ENCODE peak calls at places on chromosome 2, in eight cellular contexts. I, Y, R, T, Z, C, F and J are unnamed samples.

GRCh38 chr2:224983719-224984388 is 58.4 kb downstream of the DOCK10 start:
- DNase-seq in I (no peak), Y (no peak), R (peak), T (no peak), Z (no peak), C (no peak), F (no peak), J (no peak)

GRCh38 chr2:39508243-39508642 is 71.2 kb upstream of the MAP4K3 start:
- DNase-seq in I (no peak), Y (no peak), R (peak), T (no peak), Z (no peak), C (no peak), F (no peak), J (no peak)

GRCh38 chr2:24117902-24118301 is 5.2 kb downstream of the PFN4 start:
- DNase-seq in I (no peak), Y (no peak), R (no peak), T (no peak), Z (no peak), C (no peak), F (no peak), J (no peak)

GRCh38 chr2:28119631-28120030 is 229.1 kb downstream of the BABAM2 start:
- DNase-seq in I (no peak), Y (no peak), R (no peak), T (no peak), Z (no peak), C (no peak), F (no peak), J (no peak)

GRCh38 chr2:36013064-36013463 is 342.5 kb upstream of the CRIM1 start:
- DNase-seq in I (no peak), Y (no peak), R (no peak), T (no peak), Z (no peak), C (no peak), F (no peak), J (no peak)

GRCh38 chr2:28401948-28402550 is 9.4 kb downstream of the FOSL2 start:
- DNase-seq in I (no peak), Y (peak), R (no peak), T (no peak), Z (no peak), C (no peak), F (no peak), J (no peak)

GRCh38 chr2:53784431-53784830 is 2.3 kb downstream of the ASB3 start:
- DNase-seq in I (no peak), Y (no peak), R (peak), T (no peak), Z (no peak), C (no peak), F (no peak), J (no peak)

GRCh38 chr2:191701696-191702095 is 23.8 kb downstream of the NABP1 start:
- DNase-seq in I (no peak), Y (no peak), R (no peak), T (no peak), Z (no peak), C (no peak), F (no peak), J (no peak)

GRCh38 chr2:17226941-17227340 is 291.3 kb downstream of the RAD51AP2 start:
- DNase-seq in I (no peak), Y (no peak), R (no peak), T (no peak), Z (no peak), C (no peak), F (no peak), J (no peak)

GRCh38 chr2:147715807-147716206 is 129.0 kb upstream of the ACVR2A start:
- DNase-seq in I (no peak), Y (no peak), R (no peak), T (no peak), Z (no peak), C (no peak), F (no peak), J (no peak)

GRCh38 chr2:240499309-240500301 is 58.2 kb downstream of the ANKMY1 start:
- DNase-seq in I (no peak), Y (no peak), R (no peak), T (no peak), Z (no peak), C (no peak), F (no peak), J (no peak)

GRCh38 chr2:75729861-75730260 is 19.1 kb upstream of the GCFC2 start:
- DNase-seq in I (no peak), Y (no peak), R (no peak), T (peak), Z (no peak), C (peak), F (no peak), J (no peak)

GRCh38 chr2:231714639-231715498 is 6.5 kb downstream of the PTMA start:
- DNase-seq in I (peak), Y (peak), R (no peak), T (peak), Z (peak), C (peak), F (peak), J (peak)

GRCh38 chr2:16189019-16189850 is 248.9 kb downstream of the MYCN start:
- DNase-seq in I (peak), Y (no peak), R (no peak), T (no peak), Z (no peak), C (no peak), F (no peak), J (no peak)

GRCh38 chr2:18209934-18210639 is 331.6 kb downstream of the KCNS3 start:
- DNase-seq in I (no peak), Y (no peak), R (peak), T (no peak), Z (no peak), C (peak), F (no peak), J (no peak)

GRCh38 chr2:75311993-75312392 is 112.7 kb upstream of the TACR1 start:
- DNase-seq in I (no peak), Y (no peak), R (no peak), T (peak), Z (no peak), C (peak), F (peak), J (no peak)

GRCh38 chr2:69163109-69163508 is 150.1 kb downstream of the ANTXR1 start:
- DNase-seq in I (peak), Y (peak), R (peak), T (peak), Z (peak), C (peak), F (no peak), J (no peak)

GRCh38 chr2:4518596-4518995 is 815.2 kb downstream of the DCDC2C start:
- DNase-seq in I (no peak), Y (no peak), R (no peak), T (no peak), Z (no peak), C (no peak), F (no peak), J (no peak)

GRCh38 chr2:75466708-75467311 is 93.9 kb downstream of the EVA1A start:
- DNase-seq in I (peak), Y (peak), R (peak), T (peak), Z (no peak), C (peak), F (peak), J (no peak)

GRCh38 chr2:11430729-11431128 is 35.2 kb downstream of the E2F6 start:
- DNase-seq in I (peak), Y (no peak), R (no peak), T (no peak), Z (no peak), C (no peak), F (no peak), J (no peak)

GRCh38 chr2:157320409-157320808 is 5.2 kb downstream of the ERMN start:
- DNase-seq in I (no peak), Y (no peak), R (no peak), T (no peak), Z (no peak), C (no peak), F (no peak), J (no peak)

GRCh38 chr2:227460833-227461232 is 11.1 kb upstream of the AGFG1 start:
- DNase-seq in I (no peak), Y (no peak), R (peak), T (no peak), Z (no peak), C (no peak), F (no peak), J (no peak)

GRCh38 chr2:41720298-41720697 is 327.5 kb upstream of the PKDCC start:
- DNase-seq in I (no peak), Y (no peak), R (no peak), T (no peak), Z (no peak), C (no peak), F (no peak), J (no peak)
- H3K4me3 ChIP-seq in I (no peak), Y (no peak), R (no peak), T (no peak), Z (peak), C (no peak), F (no peak), J (peak)

GRCh38 chr2:9003616-9004337 is at the start of gene MBOAT2:
- DNase-seq in I (peak), Y (peak), R (peak), T (peak), Z (peak), C (peak), F (peak), J (peak)
- TF ChIP-seq POLR2A in I (no peak), Y (peak), R (peak), T (no peak), Z (peak), C (peak), F (peak), J (peak)

GRCh38 chr2:46246790-46247189 is 50.4 kb upstream of the EPAS1 start:
- DNase-seq in I (no peak), Y (no peak), R (no peak), T (no peak), Z (no peak), C (no peak), F (no peak), J (no peak)

GRCh38 chr2:46245869-46246268 is 51.3 kb upstream of the EPAS1 start:
- DNase-seq in I (no peak), Y (no peak), R (no peak), T (no peak), Z (no peak), C (no peak), F (no peak), J (no peak)

GRCh38 chr2:46252891-46253659 is 44.1 kb upstream of the EPAS1 start:
- DNase-seq in I (peak), Y (no peak), R (no peak), T (no peak), Z (no peak), C (no peak), F (no peak), J (no peak)

GRCh38 chr2:46248171-46248570 is 49.0 kb upstream of the EPAS1 start:
- DNase-seq in I (no peak), Y (no peak), R (no peak), T (no peak), Z (no peak), C (no peak), F (no peak), J (no peak)

DNA sequence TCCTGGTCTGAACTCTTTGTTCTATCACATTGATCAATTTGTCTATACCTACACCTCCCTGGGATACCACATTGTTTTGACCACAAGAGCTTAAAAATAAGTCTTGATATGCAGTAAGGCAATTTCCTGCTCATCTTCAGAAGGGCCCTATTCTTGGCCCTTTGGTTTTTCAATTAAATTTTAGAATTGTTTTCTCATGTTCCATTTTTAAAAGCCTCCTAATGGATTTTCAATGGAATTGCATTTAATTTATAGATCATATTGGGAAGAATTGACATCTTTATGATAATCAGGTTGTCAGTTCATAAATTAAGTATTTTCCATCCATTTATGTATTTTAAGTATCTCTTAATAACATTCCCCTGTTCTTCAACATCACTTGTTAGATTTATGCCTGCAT is 47.6 kb upstream of the EPAS1 start:
- DNase-seq in I (no peak), Y (no peak), R (no peak), T (no peak), Z (no peak), C (no peak), F (no peak), J (no peak)
- TF ChIP-seq CTCF in I (no peak), Y (no peak), R (no peak), T (no peak), Z (no peak), C (no peak), F (no peak), J (no peak)

GRCh38 chr2:9170458-9171130 is 36.0 kb upstream of the ASAP2 start:
- DNase-seq in I (peak), Y (no peak), R (no peak), T (peak), Z (no peak), C (no peak), F (no peak), J (no peak)
- H3K4me3 ChIP-seq in I (no peak), Y (no peak), R (no peak), T (no peak), Z (no peak), C (no peak), F (no peak), J (no peak)

DNA sequence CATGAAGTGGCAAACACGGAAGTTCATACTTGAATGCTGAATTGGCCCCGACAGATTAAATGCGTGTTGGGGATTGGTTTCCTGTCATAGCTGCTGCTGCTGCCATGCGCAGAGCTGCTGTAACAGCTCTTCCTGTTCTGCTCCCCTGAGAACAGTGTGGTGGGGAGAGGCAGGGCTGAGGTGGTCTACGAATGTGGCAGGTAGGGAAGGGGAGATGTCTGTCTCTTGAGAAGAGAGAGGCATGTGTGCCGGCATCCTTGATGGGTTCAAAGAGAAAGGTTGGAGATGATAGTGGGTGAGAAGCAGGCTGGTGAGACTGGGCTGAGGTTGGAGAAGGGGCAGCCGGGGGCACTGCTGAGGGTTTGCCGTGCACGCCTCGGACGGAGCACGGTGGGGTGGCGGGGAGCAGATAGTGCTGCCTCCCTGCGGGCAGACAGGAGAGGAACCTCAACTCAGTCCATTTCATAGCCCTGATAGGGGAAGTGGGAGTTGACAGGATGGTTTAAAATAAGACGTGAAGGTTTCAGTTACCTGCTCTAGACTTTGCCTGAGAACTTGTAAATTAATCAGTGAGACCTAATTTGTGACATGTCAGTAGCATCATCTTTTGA is 46.1 kb downstream of the TMEM185B start:
- DNase-seq in I (no peak), Y (peak), R (no peak), T (peak), Z (no peak), C (no peak), F (peak), J (no peak)
- TF ChIP-seq POLR2A in I (no peak), Y (no peak), R (no peak), T (peak), Z (no peak), C (no peak), F (peak), J (no peak)

DNA sequence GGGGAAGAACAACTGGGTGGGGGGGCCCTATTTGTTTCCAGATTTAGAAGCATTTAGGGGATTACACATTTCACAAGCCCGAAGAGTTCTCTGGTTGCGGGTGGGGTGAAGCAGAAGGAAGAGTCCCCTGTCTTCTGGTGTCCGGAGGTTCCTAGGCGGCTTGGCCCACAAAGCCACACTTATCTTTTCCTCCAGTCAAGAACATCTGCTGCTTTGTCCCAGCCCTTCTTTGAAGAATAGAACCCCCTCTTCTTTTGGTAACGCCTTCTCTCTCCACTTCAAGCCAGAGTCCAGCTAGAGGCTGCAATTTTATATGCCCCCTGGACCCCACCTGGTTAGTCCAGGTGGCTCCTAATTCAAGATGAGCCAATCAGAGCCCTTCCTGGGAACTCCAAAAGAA is 15.8 kb downstream of the BOLA3 start:
- DNase-seq in I (no peak), Y (no peak), R (no peak), T (no peak), Z (no peak), C (no peak), F (no peak), J (no peak)
- TF ChIP-seq CTCF in I (no peak), Y (no peak), R (no peak), T (no peak), Z (no peak), C (no peak), F (no peak), J (no peak)

DNA sequence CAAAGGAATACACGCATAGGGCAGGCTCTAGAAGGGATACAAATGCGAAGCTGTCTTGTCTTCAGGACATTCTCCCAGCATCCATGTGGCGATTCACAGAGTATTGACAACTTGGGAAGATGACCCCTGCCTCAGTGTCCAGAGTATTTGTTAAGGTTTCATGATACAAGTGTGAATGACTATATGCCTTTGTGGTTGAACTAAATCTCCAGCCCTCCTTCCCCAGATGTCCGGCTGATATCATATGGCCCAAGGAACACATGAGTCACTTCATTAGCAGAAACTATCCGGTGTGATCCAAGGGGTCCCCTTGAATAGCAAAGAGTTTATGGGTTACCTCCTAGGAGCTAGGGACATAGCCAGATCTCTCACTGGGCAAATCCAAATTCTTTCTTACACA is 151.0 kb downstream of the INSIG2 start:
- DNase-seq in I (no peak), Y (no peak), R (no peak), T (no peak), Z (no peak), C (no peak), F (no peak), J (no peak)
- H3K4me3 ChIP-seq in I (no peak), Y (no peak), R (no peak), T (no peak), Z (no peak), C (no peak), F (no peak), J (no peak)

GRCh38 chr2:83079007-83079406 is 1380.1 kb downstream of the SUCLG1 start:
- DNase-seq in I (no peak), Y (no peak), R (no peak), T (no peak), Z (no peak), C (no peak), F (no peak), J (no peak)

GRCh38 chr2:83085869-83086268 is 1373.2 kb downstream of the SUCLG1 start:
- DNase-seq in I (no peak), Y (no peak), R (no peak), T (no peak), Z (no peak), C (no peak), F (no peak), J (no peak)

DNA sequence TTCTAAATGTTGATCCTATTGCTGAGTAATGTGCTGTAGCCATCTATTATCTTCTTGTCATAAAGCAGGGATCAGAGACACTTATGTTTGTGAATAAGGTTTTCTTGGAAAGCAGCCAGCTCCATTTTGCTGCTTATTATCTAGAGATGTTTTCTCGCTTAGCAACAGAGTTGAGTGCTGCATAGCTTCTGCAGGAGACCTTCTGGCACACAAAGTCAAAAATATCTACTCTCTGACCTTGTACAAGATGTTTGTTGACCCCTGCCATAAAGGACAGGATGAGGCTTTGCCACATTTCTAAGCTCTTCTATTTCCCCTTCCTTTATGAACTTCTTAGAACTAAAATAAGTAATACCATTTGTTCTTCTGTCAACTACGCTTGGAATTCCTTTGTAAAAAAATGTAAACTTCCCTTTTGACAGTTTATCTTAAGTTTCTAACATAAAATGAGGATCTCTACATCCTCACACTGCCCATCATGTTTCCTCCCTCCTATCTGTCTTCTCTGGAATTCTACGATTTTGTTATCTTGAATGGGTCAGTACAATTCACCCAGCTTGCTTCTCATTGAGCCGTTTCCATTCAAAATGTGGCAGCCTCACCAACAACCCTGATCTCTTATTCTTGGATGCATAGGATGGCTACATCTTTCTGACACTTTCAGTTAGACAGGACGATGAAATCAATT is 1377.1 kb downstream of the SUCLG1 start:
- DNase-seq in I (no peak), Y (no peak), R (peak), T (no peak), Z (peak), C (no peak), F (no peak), J (no peak)
- TF ChIP-seq POLR2A in I (no peak), Y (no peak), R (no peak), T (no peak), Z (no peak), C (no peak), F (no peak), J (no peak)